ENCODE peak calls at places on chromosomes 1 and 21, in four cellular contexts. Z is bronchial epithelial cell, F is GM23338, R is mesothelial cell of epicardium. Q is an unnamed sample.

GRCh38 chr1:168864266-168864665 is 135.3 kb upstream of the DPT start:
- DNase-seq in Z (no peak), F (no peak), R (no peak), Q (no peak)

GRCh38 chr21:35211767-35212166 is 162.7 kb upstream of the RUNX1 start:
- DNase-seq in Z (no peak), F (no peak), R (no peak), Q (no peak)

GRCh38 chr1:14826172-14826636 is 227.7 kb downstream of the KAZN start:
- DNase-seq in Z (no peak), F (no peak), R (no peak), Q (no peak)

GRCh38 chr21:42523941-42524340 is 10.3 kb downstream of the SLC37A1 start:
- DNase-seq in Z (no peak), F (no peak), R (no peak), Q (no peak)

GRCh38 chr1:37634554-37635308 is at the start of gene RSPO1:
- DNase-seq in Z (no peak), F (peak), R (no peak), Q (no peak)

GRCh38 chr1:109485001-109485400 is 1.3 kb downstream of the ATXN7L2 start:
- DNase-seq in Z (no peak), F (peak), R (no peak), Q (no peak)

GRCh38 chr1:155569988-155570592 is 7.5 kb upstream of the ASH1L start:
- DNase-seq in Z (peak), F (no peak), R (no peak), Q (no peak)

GRCh38 chr1:52037402-52037814 is 3.8 kb upstream of the KTI12 start:
- DNase-seq in Z (peak), F (no peak), R (no peak), Q (no peak)

GRCh38 chr1:117735045-117735992 is 129.5 kb downstream of the TENT5C start:
- DNase-seq in Z (peak), F (peak), R (no peak), Q (no peak)

GRCh38 chr1:197928849-197929336 is 11.7 kb downstream of the LHX9 start:
- DNase-seq in Z (no peak), F (peak), R (no peak), Q (no peak)

GRCh38 chr1:218364028-218364710 is 19.0 kb downstream of the TGFB2 start:
- DNase-seq in Z (no peak), F (no peak), R (no peak), Q (no peak)

GRCh38 chr1:223707270-223708000 is 4.9 kb upstream of the CAPN2 start:
- DNase-seq in Z (peak), F (peak), R (no peak), Q (no peak)

GRCh38 chr21:44758141-44758561 is 43.5 kb downstream of the UBE2G2 start:
- DNase-seq in Z (no peak), F (no peak), R (no peak), Q (no peak)

GRCh38 chr1:8396912-8397406 is 79.0 kb downstream of the SLC45A1 start:
- DNase-seq in Z (peak), F (no peak), R (no peak), Q (no peak)

GRCh38 chr21:37916795-37917142 is 512 bp upstream of the KCNJ6 start:
- DNase-seq in Z (no peak), F (peak), R (no peak), Q (no peak)

GRCh38 chr1:12380316-12381249 is 150.8 kb downstream of the VPS13D start:
- DNase-seq in Z (peak), F (no peak), R (no peak), Q (no peak)

GRCh38 chr21:44490405-44490804 is 35.1 kb downstream of the LRRC3 start:
- DNase-seq in Z (no peak), F (no peak), R (no peak), Q (no peak)

DNA sequence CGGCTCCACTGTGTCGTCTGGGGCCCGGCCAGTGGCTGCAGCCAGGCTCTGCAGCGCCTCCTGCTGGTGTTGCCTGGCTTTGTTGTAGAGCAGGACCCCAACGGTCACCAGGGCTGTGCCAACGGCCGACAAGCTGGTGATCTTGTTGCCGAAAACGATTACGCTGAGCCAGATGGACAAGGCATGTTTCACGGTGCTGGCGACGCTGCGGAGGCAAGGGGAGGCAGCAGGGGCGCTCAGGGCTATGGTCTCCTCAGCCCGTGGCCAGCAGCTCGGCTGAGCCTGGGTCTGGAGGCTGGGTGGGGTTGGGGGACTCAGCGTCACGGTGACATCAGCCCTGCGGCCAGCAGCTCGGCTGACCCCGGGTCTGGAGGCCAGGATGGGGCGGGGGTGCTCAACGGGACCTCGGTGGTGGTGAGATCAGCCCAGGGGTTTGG is 7.0 kb upstream of the CDK11B start:
- DNase-seq in Z (no peak), F (peak), R (no peak), Q (no peak)
- TF ChIP-seq CTCF in Z (peak), F (peak), R (peak), Q (no peak)

DNA sequence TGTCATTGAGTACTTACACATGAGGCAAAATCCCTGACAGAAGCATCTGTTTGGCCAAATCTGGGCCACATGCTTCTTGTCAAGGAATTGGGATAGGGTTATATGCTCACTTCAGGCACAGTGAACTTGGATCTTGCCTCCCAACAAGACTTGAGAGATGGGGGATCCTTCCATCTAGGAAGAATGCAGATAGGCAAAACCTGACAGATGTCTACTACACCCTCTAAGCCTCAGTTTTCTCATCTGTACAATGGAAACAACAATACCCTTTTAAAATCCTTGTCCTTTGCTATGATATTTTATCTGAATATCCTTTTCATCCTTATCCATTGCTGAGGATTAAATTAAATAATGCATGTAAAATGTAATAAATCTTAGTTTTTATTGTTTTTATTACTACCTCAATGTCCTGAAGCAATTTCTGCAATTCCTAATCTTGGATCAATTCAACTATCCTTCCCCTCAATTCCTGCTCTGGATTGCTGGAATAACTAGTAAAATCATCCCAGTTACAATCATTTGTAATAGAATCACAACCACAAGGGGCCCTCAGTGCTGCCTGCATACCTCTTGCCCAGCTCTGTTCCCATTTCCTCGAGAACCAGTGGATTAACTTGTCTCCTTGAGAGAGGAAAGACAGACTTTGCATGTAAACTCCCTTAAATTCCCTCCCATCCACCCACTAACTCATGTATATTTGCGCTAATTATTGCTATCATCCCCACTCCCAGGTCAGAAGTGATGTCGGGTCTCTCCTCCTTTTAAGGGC is 8.1 kb upstream of the XPR1 start:
- DNase-seq in Z (no peak), F (peak), R (no peak), Q (no peak)
- TF ChIP-seq CTCF in Z (no peak), F (peak), R (no peak), Q (no peak)

GRCh38 chr1:187413770-187414169 is 585.0 kb downstream of the PLA2G4A start:
- DNase-seq in Z (peak), F (peak), R (no peak), Q (no peak)
- TF ChIP-seq CTCF in Z (peak), F (peak), R (no peak), Q (no peak)

GRCh38 chr1:44361478-44361877 is 6.4 kb upstream of the ERI3 start:
- DNase-seq in Z (peak), F (peak), R (no peak), Q (no peak)
- TF ChIP-seq CTCF in Z (peak), F (peak), R (no peak), Q (no peak)

DNA sequence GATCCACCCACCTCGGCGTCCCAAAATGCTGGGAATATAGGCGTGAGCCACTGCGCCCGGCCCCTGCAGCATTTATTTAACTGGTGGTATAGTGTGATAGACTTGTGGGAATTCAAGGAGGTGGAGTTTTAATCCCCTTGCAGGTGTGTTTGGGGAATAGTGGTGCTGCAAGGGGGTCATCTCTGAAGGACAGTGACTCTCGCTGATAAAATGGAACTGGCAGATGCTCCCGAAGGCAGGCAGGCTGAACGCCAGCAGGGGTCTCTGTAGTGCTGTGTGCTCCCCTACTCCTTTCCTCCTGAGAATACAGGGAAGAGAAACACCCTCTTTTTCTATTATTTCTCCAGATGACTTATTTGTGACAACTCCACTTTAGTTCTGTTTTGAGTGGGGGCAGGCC is 4.0 kb downstream of the OSCP1 start:
- DNase-seq in Z (no peak), F (peak), R (no peak), Q (no peak)
- TF ChIP-seq CTCF in Z (peak), F (peak), R (no peak), Q (no peak)

GRCh38 chr1:46742069-46742468 is 23.2 kb upstream of the EFCAB14 start:
- DNase-seq in Z (no peak), F (no peak), R (no peak), Q (no peak)

GRCh38 chr1:46749921-46750404 is 31.0 kb upstream of the EFCAB14 start:
- DNase-seq in Z (peak), F (no peak), R (no peak), Q (no peak)

GRCh38 chr1:46749403-46749802 is 30.5 kb upstream of the EFCAB14 start:
- DNase-seq in Z (peak), F (no peak), R (no peak), Q (no peak)

DNA sequence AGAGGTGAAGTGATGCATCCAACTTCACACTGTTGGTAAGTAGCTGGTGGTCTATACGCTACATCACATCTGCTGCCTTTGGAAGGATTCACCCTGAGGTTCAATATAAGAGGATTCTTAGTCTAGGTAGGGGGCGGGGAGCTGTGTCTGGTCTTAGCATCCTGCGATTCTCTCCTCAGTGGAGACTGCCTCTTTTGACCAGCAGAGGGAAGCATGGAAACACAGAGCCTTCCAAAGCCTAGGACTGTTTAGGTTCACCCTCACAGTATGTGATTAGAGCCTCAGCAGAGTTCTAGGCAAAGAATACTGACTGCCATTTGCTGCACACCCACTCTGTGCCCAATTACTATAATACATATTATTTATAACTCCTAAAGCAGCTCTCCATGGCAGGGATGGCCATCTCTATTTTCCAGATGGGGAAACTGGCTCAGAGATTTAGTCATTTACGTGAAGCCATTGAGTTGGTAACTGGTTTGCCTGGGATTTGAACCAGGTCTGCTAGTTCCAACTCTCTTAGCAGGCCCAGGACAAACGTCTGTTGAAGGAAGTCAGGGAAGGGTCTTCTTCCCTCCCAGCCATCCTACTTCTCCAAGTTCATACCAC is 28.9 kb upstream of the EFCAB14 start:
- DNase-seq in Z (peak), F (peak), R (no peak), Q (no peak)
- TF ChIP-seq CTCF in Z (peak), F (peak), R (peak), Q (no peak)

GRCh38 chr1:211630236-211631081 is 45.0 kb downstream of the NEK2 start:
- DNase-seq in Z (no peak), F (peak), R (no peak), Q (no peak)
- TF ChIP-seq CTCF in Z (no peak), F (peak), R (no peak), Q (no peak)

GRCh38 chr21:39336457-39337008 is 12.4 kb downstream of the HMGN1 start:
- DNase-seq in Z (no peak), F (peak), R (no peak), Q (no peak)
- TF ChIP-seq CTCF in Z (no peak), F (peak), R (no peak), Q (no peak)

Q was measured in activated B cell treated with CpG ODN at 0.5 μM for 24 hours.